ENCODE peak calls at places on chromosomes 16 and 17, in four cellular contexts. One of them, this sample, is unnamed.

GRCh38 chr17:81434681-81435417 is 39.6 kb downstream of the BAHCC1 start:
- DNase-seq in Peyer's patch: no peak
- DNase-seq in midbrain: no peak
- DNase-seq in tibial nerve: no peak
- DNase-seq in this sample: no peak

GRCh38 chr17:76278952-76279741 is 14.0 kb downstream of the UBALD2 start:
- DNase-seq in tibial nerve: peak; percentile 89
- DNase-seq in Peyer's patch: peak; percentile 95
- DNase-seq in midbrain: peak; percentile 91
- DNase-seq in this sample: peak; percentile 86

GRCh38 chr16:27977966-27978365 is 85.5 kb downstream of the GSG1L start:
- DNase-seq in Peyer's patch: peak; percentile 18
- DNase-seq in tibial nerve: no peak
- DNase-seq in midbrain: no peak
- DNase-seq in this sample: peak; percentile 57

GRCh38 chr17:32536736-32537646 is 50.2 kb downstream of the CDK5R1 start:
- DNase-seq in midbrain: no peak
- DNase-seq in Peyer's patch: no peak
- DNase-seq in tibial nerve: no peak
- DNase-seq in this sample: no peak

GRCh38 chr17:7460850-7461660 is 16.2 kb downstream of the CHRNB1 start:
- DNase-seq in Peyer's patch: no peak
- DNase-seq in tibial nerve: no peak
- DNase-seq in midbrain: no peak
- DNase-seq in this sample: no peak

GRCh38 chr17:9522074-9522473 is 53.5 kb downstream of the STX8 start:
- DNase-seq in Peyer's patch: no peak
- DNase-seq in tibial nerve: no peak
- DNase-seq in midbrain: peak; percentile 56
- DNase-seq in this sample: peak; percentile 23

GRCh38 chr16:88792668-88793587 is 7.9 kb upstream of the PIEZO1 start:
- DNase-seq in midbrain: no peak
- DNase-seq in Peyer's patch: no peak
- DNase-seq in tibial nerve: no peak
- DNase-seq in this sample: no peak

GRCh38 chr16:5428932-5429331 is 331.3 kb upstream of the EEF2KMT start:
- DNase-seq in midbrain: no peak
- DNase-seq in Peyer's patch: no peak
- DNase-seq in tibial nerve: no peak
- DNase-seq in this sample: no peak

GRCh38 chr17:32116937-32117336 is 25.4 kb upstream of the RHOT1 start:
- DNase-seq in midbrain: no peak
- DNase-seq in tibial nerve: no peak
- DNase-seq in Peyer's patch: no peak
- DNase-seq in this sample: no peak

GRCh38 chr17:68909066-68909465 is 46.1 kb downstream of the ABCA8 start:
- DNase-seq in Peyer's patch: peak; percentile 63
- DNase-seq in tibial nerve: no peak
- DNase-seq in midbrain: peak; percentile 12
- DNase-seq in this sample: no peak

GRCh38 chr16:14455577-14455976 is 174.5 kb downstream of the PARN start:
- DNase-seq in tibial nerve: no peak
- DNase-seq in midbrain: no peak
- DNase-seq in Peyer's patch: no peak
- DNase-seq in this sample: no peak

GRCh38 chr17:50953831-50954601 is 87.9 kb upstream of the TOB1 start:
- DNase-seq in Peyer's patch: peak; percentile 51
- DNase-seq in tibial nerve: peak; percentile 34
- DNase-seq in midbrain: peak; percentile 24
- DNase-seq in this sample: peak; percentile 73

GRCh38 chr16:60346256-60346655 is 1612.1 kb upstream of the GOT2 start:
- DNase-seq in Peyer's patch: no peak
- DNase-seq in tibial nerve: no peak
- DNase-seq in midbrain: no peak
- DNase-seq in this sample: no peak

GRCh38 chr17:13544292-13544691 is 57.4 kb downstream of the HS3ST3A1 start:
- DNase-seq in Peyer's patch: no peak
- DNase-seq in tibial nerve: no peak
- DNase-seq in midbrain: no peak
- DNase-seq in this sample: no peak